ENCODE peak calls at places on chromosomes 11 and 22, in nine cellular contexts. C is activated T-cell treated with anti-CD3 and anti-CD28 coated beads, Interleukin-2, amount 50 U/mL, for 4 hours; K is activated CD8-positive, alpha-beta T cell treated with anti-CD3 and anti-CD28 coated beads, Interleukin-2, amount 10 ng/mL, durations not matched to agents 7 days and 5 days; N is SK-N-SH treated with all-trans-retinoic acid at 6 μM for 48 hours; F is aorta; B is A549; E is left lung; Y is lower lobe of right lung; P is activated naive CD4-positive, alpha-beta T cell treated with anti-CD3 and anti-CD28 coated beads, Interleukin-2, amount 50 U/mL, for 72 hours. Q is an unnamed sample.

GRCh38 chr11:107825875-107826274 is 32.7 kb downstream of the SLC35F2 start:
- ATAC-seq in C (no peak), K (no peak), N (no peak), F (no peak), B (no peak), E (no peak), Y (no peak), P (no peak), Q (no peak)

GRCh38 chr22:35299217-35299716 is 427 bp upstream of the TOM1 start:
- ATAC-seq in C (peak; percentile 24), K (peak; percentile 41), N (peak; percentile 21), F (peak; percentile 40), B (peak; percentile 31), E (peak; percentile 1), Y (peak; percentile 13), P (peak; percentile 29), Q (peak; percentile 6)

GRCh38 chr11:115469361-115469760 is 34.9 kb downstream of the CADM1 start:
- ATAC-seq in C (no peak), K (no peak), N (no peak), F (no peak), B (no peak), E (no peak), Y (no peak), P (no peak), Q (no peak)

GRCh38 chr11:9672288-9672916 is 8.5 kb downstream of the SWAP70 start:
- ATAC-seq in C (no peak), K (peak; percentile 42), N (no peak), F (no peak), B (no peak), E (no peak), Y (no peak), P (peak; percentile 65), Q (no peak)

GRCh38 chr22:30382340-30382739 is 4.9 kb downstream of the RNF215 start:
- ATAC-seq in C (no peak), K (no peak), N (no peak), F (no peak), B (no peak), E (no peak), Y (no peak), P (no peak), Q (no peak)

GRCh38 chr22:36201630-36202312 is at the start of gene APOL4:
- ATAC-seq in C (no peak), K (peak; percentile 43), N (peak; percentile 21), F (peak; percentile 83), B (no peak), E (peak; percentile 63), Y (peak; percentile 84), P (no peak), Q (peak; percentile 73)

GRCh38 chr22:10741210-10741609 is 4786.8 kb upstream of the OR11H1 start:
- ATAC-seq in C (no peak), K (no peak), N (no peak), F (no peak), B (no peak), E (no peak), Y (peak; percentile 27), P (no peak), Q (no peak)

GRCh38 chr11:18046116-18046777 is at the start of gene TPH1:
- ATAC-seq in C (no peak), K (no peak), N (peak; percentile 72), F (peak; percentile 85), B (peak; percentile 60), E (peak; percentile 93), Y (peak; percentile 76), P (no peak), Q (no peak)

GRCh38 chr22:34055525-34056200 is 135.4 kb upstream of the LARGE1 start:
- ATAC-seq in C (no peak), K (no peak), N (no peak), F (no peak), B (no peak), E (no peak), Y (no peak), P (no peak), Q (no peak)

GRCh38 chr11:15988693-15989231 is 367.6 kb downstream of the SOX6 start:
- ATAC-seq in C (no peak), K (no peak), N (no peak), F (peak; percentile 38), B (peak; percentile 68), E (peak; percentile 36), Y (no peak), P (no peak), Q (peak; percentile 53)

GRCh38 chr11:124075841-124076571 is 34.9 kb upstream of the OR10G7 start:
- ATAC-seq in C (peak; percentile 52), K (peak; percentile 57), N (peak; percentile 90), F (peak; percentile 58), B (peak; percentile 86), E (peak; percentile 48), Y (peak; percentile 64), P (peak; percentile 67), Q (peak; percentile 24)

GRCh38 chr11:19803506-19803998 is 90.9 kb downstream of the NAV2 start:
- ATAC-seq in C (no peak), K (no peak), N (no peak), F (no peak), B (no peak), E (peak; percentile 80), Y (peak; percentile 80), P (no peak), Q (no peak)

GRCh38 chr22:22855617-22856308 is 31.9 kb upstream of the IGLL5 start:
- ATAC-seq in C (peak; percentile 40), K (peak; percentile 83), N (peak; percentile 86), F (no peak), B (peak; percentile 82), E (no peak), Y (peak; percentile 55), P (peak; percentile 83), Q (no peak)

GRCh38 chr11:93549986-93550385 is 6.8 kb upstream of the SMCO4 start:
- ATAC-seq in C (no peak), K (no peak), N (no peak), F (no peak), B (no peak), E (no peak), Y (no peak), P (no peak), Q (no peak)

GRCh38 chr11:47714554-47715081 is 551 bp downstream of the AGBL2 start:
- ATAC-seq in C (peak; percentile 11), K (peak; percentile 23), N (peak; percentile 63), F (peak; percentile 63), B (peak; percentile 67), E (peak; percentile 54), Y (peak; percentile 42), P (no peak), Q (peak; percentile 68)

GRCh38 chr11:117606211-117606610 is 190.8 kb downstream of the DSCAML1 start:
- ATAC-seq in C (peak; percentile 74), K (peak; percentile 73), N (no peak), F (no peak), B (no peak), E (no peak), Y (no peak), P (peak; percentile 91), Q (no peak)

GRCh38 chr11:34274712-34275398 is 83.0 kb downstream of the ABTB2 start:
- ATAC-seq in C (no peak), K (no peak), N (peak; percentile 92), F (peak; percentile 91), B (peak; percentile 100), E (peak; percentile 95), Y (peak; percentile 97), P (no peak), Q (peak; percentile 95)

GRCh38 chr11:66637557-66638176 is 836 bp upstream of the RBM4 start:
- ATAC-seq in C (peak; percentile 1), K (no peak), N (peak; percentile 14), F (peak; percentile 11), B (peak; percentile 52), E (peak; percentile 3), Y (no peak), P (no peak), Q (no peak)

GRCh38 chr22:27842236-27842993 is 40.9 kb upstream of the MN1 start:
- ATAC-seq in C (no peak), K (no peak), N (peak; percentile 21), F (no peak), B (no peak), E (no peak), Y (no peak), P (no peak), Q (no peak)

GRCh38 chr11:93100211-93100610 is 97.6 kb downstream of the SLC36A4 start:
- ATAC-seq in C (no peak), K (no peak), N (no peak), F (no peak), B (no peak), E (no peak), Y (no peak), P (no peak), Q (no peak)

GRCh38 chr22:23800297-23801237 is 13.8 kb downstream of the SMARCB1 start:
- ATAC-seq in C (no peak), K (no peak), N (no peak), F (no peak), B (no peak), E (no peak), Y (peak; percentile 6), P (no peak), Q (no peak)

GRCh38 chr11:71246559-71246958 is 5.8 kb downstream of the SHANK2 start:
- ATAC-seq in C (no peak), K (no peak), N (no peak), F (no peak), B (no peak), E (no peak), Y (no peak), P (no peak), Q (no peak)

GRCh38 chr11:74634537-74634936 is 42.2 kb downstream of the POLD3 start:
- ATAC-seq in C (no peak), K (no peak), N (peak; percentile 87), F (no peak), B (peak; percentile 94), E (peak; percentile 77), Y (peak; percentile 63), P (no peak), Q (peak; percentile 28)

GRCh38 chr11:19076744-19077589 is 16.4 kb upstream of the MRGPRX2 start:
- ATAC-seq in C (peak; percentile 63), K (peak; percentile 68), N (peak; percentile 68), F (no peak), B (peak; percentile 67), E (peak; percentile 87), Y (peak; percentile 77), P (peak; percentile 75), Q (peak; percentile 51)

GRCh38 chr11:110455718-110456117 is 26.0 kb downstream of the FDX1 start:
- ATAC-seq in C (no peak), K (no peak), N (no peak), F (no peak), B (no peak), E (no peak), Y (no peak), P (peak; percentile 34), Q (no peak)

GRCh38 chr11:62933285-62933684 is 12.1 kb upstream of the CHRM1 start:
- ATAC-seq in C (no peak), K (no peak), N (no peak), F (no peak), B (no peak), E (no peak), Y (no peak), P (no peak), Q (no peak)

GRCh38 chr11:27039873-27040272 is 742 bp upstream of the BBOX1 start:
- ATAC-seq in C (no peak), K (no peak), N (no peak), F (no peak), B (peak; percentile 71), E (no peak), Y (no peak), P (no peak), Q (no peak)

GRCh38 chr11:88544656-88545280 is 207.2 kb upstream of the CTSC start:
- ATAC-seq in C (peak; percentile 11), K (peak; percentile 4), N (peak; percentile 13), F (no peak), B (no peak), E (no peak), Y (no peak), P (peak; percentile 77), Q (no peak)

GRCh38 chr22:32603651-32604540 is 129.3 kb downstream of the FBXO7 start:
- ATAC-seq in C (no peak), K (no peak), N (no peak), F (peak; percentile 61), B (no peak), E (no peak), Y (no peak), P (no peak), Q (peak; percentile 61)

GRCh38 chr11:33687733-33688479 is 12.7 kb downstream of the C11orf91 start:
- ATAC-seq in C (peak; percentile 28), K (no peak), N (peak; percentile 10), F (no peak), B (no peak), E (peak; percentile 25), Y (no peak), P (peak; percentile 81), Q (no peak)

GRCh38 chr22:25969901-25970300 is 199.4 kb upstream of the SEZ6L start:
- ATAC-seq in C (no peak), K (no peak), N (no peak), F (no peak), B (no peak), E (no peak), Y (no peak), P (no peak), Q (no peak)

Q was measured in gastroesophageal sphincter.